ENCODE peak calls at places on chromosomes 12 and 14, in four cellular contexts. One of them, this sample, is unnamed. For H3K4me1 and H3K36me3, the result is how much of the 10 kb centered on the place peaks cover.

GRCh38 chr12:92047058-92047826 is 98.4 kb downstream of the BTG1 start:
- DNase-seq in cardiac muscle cell: peak
- DNase-seq in mucosa of descending colon: no peak
- DNase-seq in neural progenitor cell: no peak
- DNase-seq in this sample: no peak

GRCh38 chr14:99572173-99572999 is 31.6 kb downstream of the CCDC85C start:
- DNase-seq in neural progenitor cell: no peak
- DNase-seq in mucosa of descending colon: no peak
- DNase-seq in cardiac muscle cell: no peak
- DNase-seq in this sample: peak

GRCh38 chr12:77299910-77300772 is 234.8 kb upstream of the E2F7 start:
- DNase-seq in cardiac muscle cell: peak
- DNase-seq in mucosa of descending colon: no peak
- DNase-seq in neural progenitor cell: no peak
- DNase-seq in this sample: no peak

GRCh38 chr12:107349008-107349747 is 255.8 kb upstream of the CRY1 start:
- DNase-seq in mucosa of descending colon: peak
- DNase-seq in neural progenitor cell: peak
- DNase-seq in cardiac muscle cell: peak
- DNase-seq in this sample: no peak

GRCh38 chr14:101108579-101109346 is 205.2 kb upstream of the RTL1 start:
- DNase-seq in neural progenitor cell: no peak
- DNase-seq in mucosa of descending colon: no peak
- DNase-seq in cardiac muscle cell: no peak
- DNase-seq in this sample: no peak

GRCh38 chr12:76713986-76714385 is 49.9 kb upstream of the ZDHHC17 start:
- DNase-seq in mucosa of descending colon: no peak
- DNase-seq in neural progenitor cell: no peak
- DNase-seq in cardiac muscle cell: no peak
- DNase-seq in this sample: no peak

GRCh38 chr12:127162307-127162706 is 1104.7 kb upstream of the TMEM132C start:
- DNase-seq in cardiac muscle cell: no peak
- DNase-seq in mucosa of descending colon: no peak
- DNase-seq in neural progenitor cell: peak
- DNase-seq in this sample: no peak

GRCh38 chr14:30088620-30089019 is 161.0 kb upstream of the PRKD1 start:
- DNase-seq in cardiac muscle cell: no peak
- DNase-seq in mucosa of descending colon: no peak
- DNase-seq in neural progenitor cell: no peak
- DNase-seq in this sample: no peak

GRCh38 chr14:40656301-40656700 is 950.4 kb upstream of the LRFN5 start:
- DNase-seq in cardiac muscle cell: no peak
- DNase-seq in mucosa of descending colon: no peak
- DNase-seq in neural progenitor cell: no peak
- DNase-seq in this sample: no peak

GRCh38 chr14:58297412-58297761 is 968 bp upstream of the ARID4A start:
- DNase-seq in neural progenitor cell: peak
- DNase-seq in cardiac muscle cell: no peak
- DNase-seq in mucosa of descending colon: no peak
- DNase-seq in this sample: no peak

GRCh38 chr14:71103662-71104484 is 196.6 kb downstream of the PCNX1 start:
- DNase-seq in cardiac muscle cell: peak
- DNase-seq in mucosa of descending colon: no peak
- DNase-seq in neural progenitor cell: peak
- DNase-seq in this sample: peak

DNA sequence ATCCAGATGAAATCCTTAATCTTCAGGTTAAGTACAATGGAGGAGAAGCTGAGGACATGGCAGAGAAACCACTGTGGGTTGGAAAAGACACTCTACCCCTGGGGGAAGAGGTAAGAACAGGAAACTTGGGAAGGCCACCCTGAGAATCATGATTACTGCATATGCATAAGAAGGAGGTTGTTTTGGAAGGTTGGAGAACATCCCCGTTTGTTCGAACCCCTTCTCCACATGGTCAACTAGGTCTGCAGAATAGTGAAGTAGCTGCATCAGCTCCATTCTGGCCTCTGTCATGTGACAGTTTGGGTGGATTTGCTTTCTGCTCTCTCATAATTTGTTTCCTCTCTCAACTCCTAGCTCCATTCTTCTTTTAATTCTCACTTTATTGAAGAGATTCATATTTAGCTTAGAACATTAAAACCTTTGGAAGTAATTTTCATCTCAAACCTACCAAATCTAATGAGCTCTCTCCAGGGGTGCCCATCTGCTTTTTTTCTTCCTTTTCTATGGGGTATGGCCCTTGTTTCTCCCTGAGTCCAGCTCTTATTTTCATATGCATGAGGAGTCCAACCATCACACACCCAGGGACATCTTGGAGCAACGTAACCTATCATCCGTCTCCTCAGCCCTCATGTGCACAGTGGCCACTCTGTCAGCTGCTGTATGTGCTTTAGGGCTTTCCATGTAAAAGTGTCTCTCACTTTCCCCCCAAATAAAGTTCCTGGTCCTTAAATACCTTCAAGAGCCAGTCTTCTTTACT is 820.3 kb downstream of the TMEM121 start:
- DNase-seq in cardiac muscle cell: no peak
- DNase-seq in neural progenitor cell: no peak
- DNase-seq in mucosa of descending colon: no peak
- DNase-seq in this sample: no peak
- H3K4me1 ChIP-seq in cardiac muscle cell: under half
- H3K4me1 ChIP-seq in neural progenitor cell: under half
- H3K4me1 ChIP-seq in mucosa of descending colon: under half
- H3K4me1 ChIP-seq in this sample: under half

GRCh38 chr14:20384321-20384720 is 29.0 kb downstream of the TEP1 start:
- DNase-seq in mucosa of descending colon: no peak
- DNase-seq in cardiac muscle cell: no peak
- DNase-seq in neural progenitor cell: no peak
- DNase-seq in this sample: no peak
- H3K36me3 ChIP-seq in mucosa of descending colon: under half
- H3K36me3 ChIP-seq in cardiac muscle cell: half or more
- H3K36me3 ChIP-seq in neural progenitor cell: under half
- H3K36me3 ChIP-seq in this sample: under half

GRCh38 chr12:120367924-120368788 is 808 bp downstream of the MSI1 start:
- DNase-seq in mucosa of descending colon: peak
- DNase-seq in neural progenitor cell: peak
- DNase-seq in cardiac muscle cell: no peak
- DNase-seq in this sample: no peak
- H3K4me3 ChIP-seq in mucosa of descending colon: peak
- H3K4me3 ChIP-seq in neural progenitor cell: peak
- H3K4me3 ChIP-seq in cardiac muscle cell: peak
- H3K4me3 ChIP-seq in this sample: peak

DNA sequence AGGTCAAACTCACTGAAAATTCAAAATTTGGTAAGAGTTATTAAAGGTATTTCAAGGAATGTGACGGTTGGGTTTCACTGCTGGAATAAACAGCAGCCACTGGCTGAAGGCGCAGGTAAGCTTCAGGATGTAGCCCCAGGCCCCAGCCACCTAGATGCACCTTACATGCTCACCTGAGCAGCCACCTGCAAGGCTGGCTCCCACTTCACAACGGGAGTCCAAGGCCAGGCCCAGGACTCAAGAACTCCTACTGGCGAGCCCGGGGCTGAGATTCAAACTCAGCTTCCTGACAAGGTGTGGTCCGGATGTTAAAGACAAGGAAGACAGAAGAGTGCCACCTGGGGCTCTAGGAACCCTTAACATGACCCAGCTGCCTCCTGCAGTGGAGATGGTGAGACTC is 78.4 kb downstream of the ITPK1 start:
- DNase-seq in mucosa of descending colon: no peak
- DNase-seq in neural progenitor cell: no peak
- DNase-seq in cardiac muscle cell: no peak
- DNase-seq in this sample: no peak
- H3K4me1 ChIP-seq in mucosa of descending colon: half or more
- H3K4me1 ChIP-seq in neural progenitor cell: half or more
- H3K4me1 ChIP-seq in cardiac muscle cell: half or more
- H3K4me1 ChIP-seq in this sample: under half

GRCh38 chr12:57826400-57826799 is 7.9 kb upstream of the AVIL start:
- DNase-seq in neural progenitor cell: no peak
- DNase-seq in mucosa of descending colon: no peak
- DNase-seq in cardiac muscle cell: no peak
- DNase-seq in this sample: no peak
- H3K36me3 ChIP-seq in neural progenitor cell: under half
- H3K36me3 ChIP-seq in mucosa of descending colon: under half
- H3K36me3 ChIP-seq in cardiac muscle cell: half or more
- H3K36me3 ChIP-seq in this sample: half or more

GRCh38 chr12:124520258-124520657 is 47.2 kb downstream of the NCOR2 start:
- DNase-seq in cardiac muscle cell: peak
- DNase-seq in neural progenitor cell: no peak
- DNase-seq in mucosa of descending colon: no peak
- DNase-seq in this sample: no peak
- H3K4me3 ChIP-seq in cardiac muscle cell: no peak
- H3K4me3 ChIP-seq in neural progenitor cell: no peak
- H3K4me3 ChIP-seq in mucosa of descending colon: no peak
- H3K4me3 ChIP-seq in this sample: no peak

DNA sequence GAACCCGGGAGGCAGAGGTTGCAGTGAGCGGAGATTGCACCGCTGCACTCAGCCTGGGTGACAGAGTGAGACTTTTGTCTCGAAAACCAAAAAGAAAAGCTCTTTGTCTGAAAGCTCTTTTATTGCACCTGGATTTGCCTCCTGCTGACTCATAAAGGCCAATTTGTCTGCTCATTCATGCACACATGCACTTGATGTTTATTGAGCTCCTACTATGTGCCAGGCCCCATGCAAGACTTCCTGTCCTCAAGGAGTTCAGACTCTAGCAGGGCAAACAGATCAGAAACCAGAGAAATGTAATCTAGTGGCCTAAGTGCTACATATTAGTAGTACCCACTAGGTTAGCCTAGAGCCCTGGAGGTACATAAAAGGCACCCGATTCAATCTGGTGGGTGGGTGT is 16.3 kb upstream of the MLEC start:
- DNase-seq in cardiac muscle cell: no peak
- DNase-seq in mucosa of descending colon: no peak
- DNase-seq in neural progenitor cell: no peak
- DNase-seq in this sample: no peak
- H3K4me1 ChIP-seq in cardiac muscle cell: under half
- H3K4me1 ChIP-seq in mucosa of descending colon: under half
- H3K4me1 ChIP-seq in neural progenitor cell: under half
- H3K4me1 ChIP-seq in this sample: under half

GRCh38 chr12:43749016-43749415 is 9.6 kb downstream of the PUS7L start:
- DNase-seq in neural progenitor cell: no peak
- DNase-seq in mucosa of descending colon: no peak
- DNase-seq in cardiac muscle cell: no peak
- DNase-seq in this sample: no peak

GRCh38 chr12:43754015-43754414 is 4.6 kb downstream of the PUS7L start:
- DNase-seq in cardiac muscle cell: no peak
- DNase-seq in neural progenitor cell: no peak
- DNase-seq in mucosa of descending colon: no peak
- DNase-seq in this sample: no peak

GRCh38 chr12:43744826-43745225 is 13.8 kb downstream of the PUS7L start:
- DNase-seq in neural progenitor cell: no peak
- DNase-seq in mucosa of descending colon: no peak
- DNase-seq in cardiac muscle cell: no peak
- DNase-seq in this sample: no peak

GRCh38 chr12:43750814-43751213 is 7.8 kb downstream of the PUS7L start:
- DNase-seq in mucosa of descending colon: no peak
- DNase-seq in neural progenitor cell: no peak
- DNase-seq in cardiac muscle cell: no peak
- DNase-seq in this sample: no peak
- H3K36me3 ChIP-seq in mucosa of descending colon: under half
- H3K36me3 ChIP-seq in neural progenitor cell: under half
- H3K36me3 ChIP-seq in cardiac muscle cell: under half
- H3K36me3 ChIP-seq in this sample: under half

GRCh38 chr14:91352696-91353692 is 64.6 kb downstream of the CCDC88C start:
- DNase-seq in mucosa of descending colon: no peak
- DNase-seq in neural progenitor cell: peak
- DNase-seq in cardiac muscle cell: no peak
- DNase-seq in this sample: no peak

GRCh38 chr14:91354221-91354916 is 63.3 kb downstream of the CCDC88C start:
- DNase-seq in cardiac muscle cell: peak
- DNase-seq in mucosa of descending colon: no peak
- DNase-seq in neural progenitor cell: no peak
- DNase-seq in this sample: no peak

GRCh38 chr14:91356218-91356763 is 61.3 kb downstream of the CCDC88C start:
- DNase-seq in mucosa of descending colon: no peak
- DNase-seq in neural progenitor cell: no peak
- DNase-seq in cardiac muscle cell: no peak
- DNase-seq in this sample: no peak

GRCh38 chr14:91357272-91357671 is 60.3 kb downstream of the CCDC88C start:
- DNase-seq in neural progenitor cell: no peak
- DNase-seq in mucosa of descending colon: no peak
- DNase-seq in cardiac muscle cell: no peak
- DNase-seq in this sample: no peak

GRCh38 chr14:91354979-91355685 is 62.5 kb downstream of the CCDC88C start:
- DNase-seq in neural progenitor cell: peak
- DNase-seq in mucosa of descending colon: peak
- DNase-seq in cardiac muscle cell: no peak
- DNase-seq in this sample: peak
- H3K4me3 ChIP-seq in neural progenitor cell: no peak
- H3K4me3 ChIP-seq in mucosa of descending colon: no peak
- H3K4me3 ChIP-seq in cardiac muscle cell: no peak
- H3K4me3 ChIP-seq in this sample: no peak

This sample was measured in BE2C.